ENCODE peak calls at places on chromosomes 13 and 19, in seven cellular contexts. One of them, this sample, is unnamed.

GRCh38 chr19:10835089-10835753 is 791 bp downstream of the TMED1 start:
- DNase-seq in A172: no peak
- DNase-seq in NCI-H2171: no peak
- DNase-seq in astrocyte of the spinal cord: no peak
- DNase-seq in stimulated activated CD8-positive, alpha-beta memory T cell treated with anti-CD3 and anti-CD28 coated beads, Interleukin-2, amount 100 ng/mL, for 48 hours: no peak
- DNase-seq in NCI-H748 treated with DMSO at 0.1 percent for 48 hours: no peak
- DNase-seq in CD8-positive, alpha-beta memory T cell: no peak
- DNase-seq in this sample: no peak

GRCh38 chr13:55653497-55653896 is 1487.2 kb upstream of the PRR20A start:
- DNase-seq in A172: no peak
- DNase-seq in NCI-H2171: no peak
- DNase-seq in astrocyte of the spinal cord: no peak
- DNase-seq in stimulated activated CD8-positive, alpha-beta memory T cell treated with anti-CD3 and anti-CD28 coated beads, Interleukin-2, amount 100 ng/mL, for 48 hours: no peak
- DNase-seq in NCI-H748 treated with DMSO at 0.1 percent for 48 hours: no peak
- DNase-seq in CD8-positive, alpha-beta memory T cell: no peak
- DNase-seq in this sample: no peak

GRCh38 chr19:16587031-16588023 is 15.1 kb upstream of the SLC35E1 start:
- DNase-seq in A172: peak
- DNase-seq in NCI-H2171: no peak
- DNase-seq in astrocyte of the spinal cord: peak
- DNase-seq in stimulated activated CD8-positive, alpha-beta memory T cell treated with anti-CD3 and anti-CD28 coated beads, Interleukin-2, amount 100 ng/mL, for 48 hours: peak
- DNase-seq in NCI-H748 treated with DMSO at 0.1 percent for 48 hours: no peak
- DNase-seq in CD8-positive, alpha-beta memory T cell: peak
- DNase-seq in this sample: peak

GRCh38 chr19:56838930-56839664 is 1.4 kb downstream of the PEG3 start:
- DNase-seq in A172: no peak
- DNase-seq in NCI-H2171: no peak
- DNase-seq in astrocyte of the spinal cord: peak
- DNase-seq in stimulated activated CD8-positive, alpha-beta memory T cell treated with anti-CD3 and anti-CD28 coated beads, Interleukin-2, amount 100 ng/mL, for 48 hours: no peak
- DNase-seq in NCI-H748 treated with DMSO at 0.1 percent for 48 hours: no peak
- DNase-seq in CD8-positive, alpha-beta memory T cell: no peak
- DNase-seq in this sample: peak

GRCh38 chr19:5931251-5931650 is 17.2 kb downstream of the CAPS start:
- DNase-seq in A172: no peak
- DNase-seq in NCI-H2171: no peak
- DNase-seq in astrocyte of the spinal cord: no peak
- DNase-seq in stimulated activated CD8-positive, alpha-beta memory T cell treated with anti-CD3 and anti-CD28 coated beads, Interleukin-2, amount 100 ng/mL, for 48 hours: no peak
- DNase-seq in NCI-H748 treated with DMSO at 0.1 percent for 48 hours: no peak
- DNase-seq in CD8-positive, alpha-beta memory T cell: no peak
- DNase-seq in this sample: no peak

GRCh38 chr19:18848860-18849661 is 17.3 kb downstream of the UPF1 start:
- DNase-seq in A172: no peak
- DNase-seq in NCI-H2171: no peak
- DNase-seq in astrocyte of the spinal cord: no peak
- DNase-seq in stimulated activated CD8-positive, alpha-beta memory T cell treated with anti-CD3 and anti-CD28 coated beads, Interleukin-2, amount 100 ng/mL, for 48 hours: peak
- DNase-seq in NCI-H748 treated with DMSO at 0.1 percent for 48 hours: no peak
- DNase-seq in CD8-positive, alpha-beta memory T cell: no peak
- DNase-seq in this sample: no peak

GRCh38 chr19:19642506-19643157 is 825 bp downstream of the GMIP start:
- DNase-seq in A172: no peak
- DNase-seq in NCI-H2171: peak
- DNase-seq in astrocyte of the spinal cord: no peak
- DNase-seq in stimulated activated CD8-positive, alpha-beta memory T cell treated with anti-CD3 and anti-CD28 coated beads, Interleukin-2, amount 100 ng/mL, for 48 hours: peak
- DNase-seq in NCI-H748 treated with DMSO at 0.1 percent for 48 hours: peak
- DNase-seq in CD8-positive, alpha-beta memory T cell: peak
- DNase-seq in this sample: peak

GRCh38 chr19:6677924-6678689 is 8.1 kb upstream of the TNFSF14 start:
- DNase-seq in A172: no peak
- DNase-seq in NCI-H2171: no peak
- DNase-seq in astrocyte of the spinal cord: no peak
- DNase-seq in stimulated activated CD8-positive, alpha-beta memory T cell treated with anti-CD3 and anti-CD28 coated beads, Interleukin-2, amount 100 ng/mL, for 48 hours: peak
- DNase-seq in NCI-H748 treated with DMSO at 0.1 percent for 48 hours: no peak
- DNase-seq in CD8-positive, alpha-beta memory T cell: no peak
- DNase-seq in this sample: peak

GRCh38 chr13:24269803-24270202 is 39.6 kb upstream of the C1QTNF9 start:
- DNase-seq in A172: no peak
- DNase-seq in NCI-H2171: no peak
- DNase-seq in astrocyte of the spinal cord: no peak
- DNase-seq in stimulated activated CD8-positive, alpha-beta memory T cell treated with anti-CD3 and anti-CD28 coated beads, Interleukin-2, amount 100 ng/mL, for 48 hours: no peak
- DNase-seq in NCI-H748 treated with DMSO at 0.1 percent for 48 hours: no peak
- DNase-seq in CD8-positive, alpha-beta memory T cell: no peak
- DNase-seq in this sample: no peak

GRCh38 chr13:88745013-88745412 is 1073.8 kb downstream of the SLITRK5 start:
- DNase-seq in A172: no peak
- DNase-seq in NCI-H2171: no peak
- DNase-seq in astrocyte of the spinal cord: no peak
- DNase-seq in stimulated activated CD8-positive, alpha-beta memory T cell treated with anti-CD3 and anti-CD28 coated beads, Interleukin-2, amount 100 ng/mL, for 48 hours: no peak
- DNase-seq in NCI-H748 treated with DMSO at 0.1 percent for 48 hours: no peak
- DNase-seq in CD8-positive, alpha-beta memory T cell: no peak
- DNase-seq in this sample: no peak

GRCh38 chr19:29540128-29540527 is 14.3 kb downstream of the VSTM2B start:
- DNase-seq in A172: no peak
- DNase-seq in NCI-H2171: no peak
- DNase-seq in astrocyte of the spinal cord: no peak
- DNase-seq in stimulated activated CD8-positive, alpha-beta memory T cell treated with anti-CD3 and anti-CD28 coated beads, Interleukin-2, amount 100 ng/mL, for 48 hours: no peak
- DNase-seq in NCI-H748 treated with DMSO at 0.1 percent for 48 hours: no peak
- DNase-seq in CD8-positive, alpha-beta memory T cell: no peak
- DNase-seq in this sample: no peak

GRCh38 chr13:110528371-110528770 is 33.2 kb downstream of the RAB20 start:
- DNase-seq in A172: no peak
- DNase-seq in NCI-H2171: no peak
- DNase-seq in astrocyte of the spinal cord: no peak
- DNase-seq in stimulated activated CD8-positive, alpha-beta memory T cell treated with anti-CD3 and anti-CD28 coated beads, Interleukin-2, amount 100 ng/mL, for 48 hours: no peak
- DNase-seq in NCI-H748 treated with DMSO at 0.1 percent for 48 hours: no peak
- DNase-seq in CD8-positive, alpha-beta memory T cell: no peak
- DNase-seq in this sample: no peak

GRCh38 chr19:46487178-46487801 is 8.4 kb downstream of the PNMA8B start:
- DNase-seq in A172: no peak
- DNase-seq in NCI-H2171: no peak
- DNase-seq in astrocyte of the spinal cord: no peak
- DNase-seq in stimulated activated CD8-positive, alpha-beta memory T cell treated with anti-CD3 and anti-CD28 coated beads, Interleukin-2, amount 100 ng/mL, for 48 hours: no peak
- DNase-seq in NCI-H748 treated with DMSO at 0.1 percent for 48 hours: no peak
- DNase-seq in CD8-positive, alpha-beta memory T cell: no peak
- DNase-seq in this sample: no peak

GRCh38 chr13:30526612-30527217 is 61.0 kb upstream of the HMGB1 start:
- DNase-seq in A172: no peak
- DNase-seq in NCI-H2171: no peak
- DNase-seq in astrocyte of the spinal cord: peak
- DNase-seq in stimulated activated CD8-positive, alpha-beta memory T cell treated with anti-CD3 and anti-CD28 coated beads, Interleukin-2, amount 100 ng/mL, for 48 hours: no peak
- DNase-seq in NCI-H748 treated with DMSO at 0.1 percent for 48 hours: no peak
- DNase-seq in CD8-positive, alpha-beta memory T cell: no peak
- DNase-seq in this sample: no peak

GRCh38 chr13:42283574-42283973 is 11.6 kb downstream of the AKAP11 start:
- DNase-seq in A172: no peak
- DNase-seq in NCI-H2171: no peak
- DNase-seq in astrocyte of the spinal cord: no peak
- DNase-seq in stimulated activated CD8-positive, alpha-beta memory T cell treated with anti-CD3 and anti-CD28 coated beads, Interleukin-2, amount 100 ng/mL, for 48 hours: no peak
- DNase-seq in NCI-H748 treated with DMSO at 0.1 percent for 48 hours: peak
- DNase-seq in CD8-positive, alpha-beta memory T cell: no peak
- DNase-seq in this sample: peak